ENCODE peak calls at places on chromosomes 2 and 18, in ten cellular contexts. One of them, this sample, is unnamed.
A peak's percentile ranks its signal among the peaks of the same experiment; 100 is the strongest.

GRCh38 chr2:100995309-100996075 is 6.6 kb upstream of the RPL31 start:
- DNase-seq in prostate gland: no peak
- DNase-seq in lower leg skin: no peak
- DNase-seq in kidney epithelial cell: no peak
- DNase-seq in heart right ventricle: no peak
- DNase-seq in breast epithelium: no peak
- DNase-seq in endodermal cell: no peak
- DNase-seq in lower lobe of right lung: no peak
- DNase-seq in colonic mucosa: no peak
- DNase-seq in mammary epithelial cell: no peak
- DNase-seq in this sample: no peak

GRCh38 chr18:36311026-36311570 is 13.6 kb downstream of the FHOD3 start:
- DNase-seq in prostate gland: no peak
- DNase-seq in lower leg skin: no peak
- DNase-seq in kidney epithelial cell: no peak
- DNase-seq in heart right ventricle: no peak
- DNase-seq in breast epithelium: no peak
- DNase-seq in endodermal cell: peak; percentile 50
- DNase-seq in lower lobe of right lung: no peak
- DNase-seq in colonic mucosa: no peak
- DNase-seq in mammary epithelial cell: no peak
- DNase-seq in this sample: no peak

GRCh38 chr2:11750422-11750821 is 4.0 kb downstream of the LPIN1 start:
- DNase-seq in prostate gland: no peak
- DNase-seq in lower leg skin: no peak
- DNase-seq in kidney epithelial cell: no peak
- DNase-seq in heart right ventricle: no peak
- DNase-seq in breast epithelium: no peak
- DNase-seq in endodermal cell: no peak
- DNase-seq in lower lobe of right lung: no peak
- DNase-seq in colonic mucosa: no peak
- DNase-seq in mammary epithelial cell: peak; percentile 62
- DNase-seq in this sample: peak; percentile 66

GRCh38 chr2:215522237-215522636 is 86.4 kb upstream of the FN1 start:
- DNase-seq in prostate gland: no peak
- DNase-seq in lower leg skin: no peak
- DNase-seq in kidney epithelial cell: no peak
- DNase-seq in heart right ventricle: no peak
- DNase-seq in breast epithelium: no peak
- DNase-seq in endodermal cell: no peak
- DNase-seq in lower lobe of right lung: no peak
- DNase-seq in colonic mucosa: no peak
- DNase-seq in mammary epithelial cell: no peak
- DNase-seq in this sample: no peak

GRCh38 chr18:34921271-34921670 is 119.9 kb upstream of the MAPRE2 start:
- DNase-seq in prostate gland: no peak
- DNase-seq in lower leg skin: no peak
- DNase-seq in kidney epithelial cell: no peak
- DNase-seq in heart right ventricle: no peak
- DNase-seq in breast epithelium: no peak
- DNase-seq in endodermal cell: no peak
- DNase-seq in lower lobe of right lung: no peak
- DNase-seq in colonic mucosa: no peak
- DNase-seq in mammary epithelial cell: no peak
- DNase-seq in this sample: no peak

GRCh38 chr2:28810384-28811285 is at the start of gene SPDYA:
- DNase-seq in prostate gland: peak; percentile 61
- DNase-seq in lower leg skin: peak; percentile 30
- DNase-seq in kidney epithelial cell: peak; percentile 19
- DNase-seq in heart right ventricle: peak; percentile 57
- DNase-seq in breast epithelium: peak; percentile 43
- DNase-seq in endodermal cell: peak; percentile 93
- DNase-seq in lower lobe of right lung: peak; percentile 81
- DNase-seq in colonic mucosa: peak; percentile 82
- DNase-seq in mammary epithelial cell: peak; percentile 50
- DNase-seq in this sample: peak; percentile 77

GRCh38 chr18:44680271-44681038 is at the start of gene SETBP1:
- DNase-seq in prostate gland: peak; percentile 66
- DNase-seq in lower leg skin: peak; percentile 43
- DNase-seq in kidney epithelial cell: no peak
- DNase-seq in heart right ventricle: peak; percentile 70
- DNase-seq in breast epithelium: peak; percentile 60
- DNase-seq in endodermal cell: peak; percentile 88
- DNase-seq in lower lobe of right lung: peak; percentile 64
- DNase-seq in colonic mucosa: peak; percentile 73
- DNase-seq in mammary epithelial cell: peak; percentile 74
- DNase-seq in this sample: peak; percentile 56

GRCh38 chr2:169452080-169452479 is 27.2 kb upstream of the BBS5 start:
- DNase-seq in prostate gland: no peak
- DNase-seq in lower leg skin: no peak
- DNase-seq in kidney epithelial cell: no peak
- DNase-seq in heart right ventricle: no peak
- DNase-seq in breast epithelium: no peak
- DNase-seq in endodermal cell: no peak
- DNase-seq in lower lobe of right lung: no peak
- DNase-seq in colonic mucosa: no peak
- DNase-seq in mammary epithelial cell: peak; percentile 5
- DNase-seq in this sample: peak; percentile 55

GRCh38 chr2:31379102-31379501 is 35.4 kb downstream of the XDH start:
- DNase-seq in prostate gland: no peak
- DNase-seq in lower leg skin: no peak
- DNase-seq in kidney epithelial cell: no peak
- DNase-seq in heart right ventricle: no peak
- DNase-seq in breast epithelium: no peak
- DNase-seq in endodermal cell: no peak
- DNase-seq in lower lobe of right lung: no peak
- DNase-seq in colonic mucosa: no peak
- DNase-seq in mammary epithelial cell: peak; percentile 69
- DNase-seq in this sample: peak; percentile 81

GRCh38 chr2:164625378-164625971 is 4.2 kb upstream of the GRB14 start:
- DNase-seq in prostate gland: no peak
- DNase-seq in lower leg skin: no peak
- DNase-seq in kidney epithelial cell: no peak
- DNase-seq in heart right ventricle: no peak
- DNase-seq in breast epithelium: no peak
- DNase-seq in endodermal cell: no peak
- DNase-seq in lower lobe of right lung: no peak
- DNase-seq in colonic mucosa: no peak
- DNase-seq in mammary epithelial cell: peak; percentile 84
- DNase-seq in this sample: peak; percentile 79

GRCh38 chr18:51235011-51235789 is 37.7 kb upstream of the MEX3C start:
- DNase-seq in prostate gland: no peak
- DNase-seq in lower leg skin: no peak
- DNase-seq in kidney epithelial cell: peak; percentile 19
- DNase-seq in heart right ventricle: no peak
- DNase-seq in breast epithelium: no peak
- DNase-seq in endodermal cell: peak; percentile 53
- DNase-seq in lower lobe of right lung: no peak
- DNase-seq in colonic mucosa: no peak
- DNase-seq in mammary epithelial cell: peak; percentile 67
- DNase-seq in this sample: peak; percentile 80

GRCh38 chr2:45169339-45170190 is 160.3 kb upstream of the SIX2 start:
- DNase-seq in prostate gland: no peak
- DNase-seq in lower leg skin: no peak
- DNase-seq in kidney epithelial cell: no peak
- DNase-seq in heart right ventricle: no peak
- DNase-seq in breast epithelium: no peak
- DNase-seq in endodermal cell: peak; percentile 84
- DNase-seq in lower lobe of right lung: no peak
- DNase-seq in colonic mucosa: no peak
- DNase-seq in mammary epithelial cell: no peak
- DNase-seq in this sample: peak; percentile 38

GRCh38 chr2:240994161-240994896 is 4.1 kb upstream of the SNED1 start:
- DNase-seq in prostate gland: no peak
- DNase-seq in lower leg skin: no peak
- DNase-seq in kidney epithelial cell: no peak
- DNase-seq in heart right ventricle: peak; percentile 3
- DNase-seq in breast epithelium: no peak
- DNase-seq in endodermal cell: peak; percentile 42
- DNase-seq in lower lobe of right lung: peak; percentile 40
- DNase-seq in colonic mucosa: no peak
- DNase-seq in mammary epithelial cell: no peak
- DNase-seq in this sample: no peak

GRCh38 chr2:6184532-6185302 is 492.5 kb downstream of the SOX11 start:
- DNase-seq in prostate gland: no peak
- DNase-seq in lower leg skin: no peak
- DNase-seq in kidney epithelial cell: peak; percentile 31
- DNase-seq in heart right ventricle: no peak
- DNase-seq in breast epithelium: no peak
- DNase-seq in endodermal cell: no peak
- DNase-seq in lower lobe of right lung: no peak
- DNase-seq in colonic mucosa: no peak
- DNase-seq in mammary epithelial cell: no peak
- DNase-seq in this sample: no peak

GRCh38 chr18:28626757-28627156 is 449.8 kb upstream of the CDH2 start:
- DNase-seq in prostate gland: no peak
- DNase-seq in lower leg skin: no peak
- DNase-seq in kidney epithelial cell: no peak
- DNase-seq in heart right ventricle: no peak
- DNase-seq in breast epithelium: no peak
- DNase-seq in endodermal cell: no peak
- DNase-seq in lower lobe of right lung: no peak
- DNase-seq in colonic mucosa: no peak
- DNase-seq in mammary epithelial cell: no peak
- DNase-seq in this sample: no peak

GRCh38 chr2:63792523-63792922 is 49.2 kb upstream of the UGP2 start:
- DNase-seq in prostate gland: no peak
- DNase-seq in lower leg skin: no peak
- DNase-seq in kidney epithelial cell: peak; percentile 82
- DNase-seq in heart right ventricle: no peak
- DNase-seq in breast epithelium: no peak
- DNase-seq in endodermal cell: no peak
- DNase-seq in lower lobe of right lung: no peak
- DNase-seq in colonic mucosa: no peak
- DNase-seq in mammary epithelial cell: peak; percentile 78
- DNase-seq in this sample: peak; percentile 89

GRCh38 chr2:14064346-14064745 is 568.2 kb upstream of the LRATD1 start:
- DNase-seq in prostate gland: no peak
- DNase-seq in lower leg skin: no peak
- DNase-seq in kidney epithelial cell: no peak
- DNase-seq in heart right ventricle: no peak
- DNase-seq in breast epithelium: no peak
- DNase-seq in endodermal cell: no peak
- DNase-seq in lower lobe of right lung: no peak
- DNase-seq in colonic mucosa: no peak
- DNase-seq in mammary epithelial cell: no peak
- DNase-seq in this sample: no peak

GRCh38 chr2:172102159-172102857 is 392 bp downstream of the DLX2 start:
- DNase-seq in prostate gland: no peak
- DNase-seq in lower leg skin: no peak
- DNase-seq in kidney epithelial cell: no peak
- DNase-seq in heart right ventricle: no peak
- DNase-seq in breast epithelium: no peak
- DNase-seq in endodermal cell: peak; percentile 86
- DNase-seq in lower lobe of right lung: no peak
- DNase-seq in colonic mucosa: no peak
- DNase-seq in mammary epithelial cell: peak; percentile 71
- DNase-seq in this sample: peak; percentile 77

DNA sequence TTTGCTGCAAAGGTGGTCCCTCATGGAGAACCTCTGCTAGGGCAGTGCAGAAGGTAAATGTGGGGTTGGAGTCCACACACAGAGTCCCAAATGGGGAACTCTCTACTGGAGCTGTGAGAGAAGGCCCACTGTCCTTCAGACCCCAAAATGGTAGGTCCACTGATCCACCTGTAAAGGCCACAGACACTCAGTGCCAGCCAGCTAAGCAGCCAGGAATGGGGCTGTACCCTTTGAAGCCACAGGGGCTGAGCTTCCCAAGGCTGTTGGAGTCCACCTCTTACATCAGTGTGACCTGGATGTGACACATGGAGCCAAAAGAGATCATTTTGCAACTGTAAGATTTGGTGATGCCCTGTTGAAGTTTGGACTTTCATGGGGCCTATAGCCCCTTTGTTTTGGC is 252.4 kb upstream of the GULP1 start:
- DNase-seq in prostate gland: no peak
- DNase-seq in lower leg skin: no peak
- DNase-seq in kidney epithelial cell: no peak
- DNase-seq in heart right ventricle: no peak
- DNase-seq in breast epithelium: no peak
- DNase-seq in endodermal cell: peak; percentile 59
- DNase-seq in lower lobe of right lung: no peak
- DNase-seq in colonic mucosa: no peak
- DNase-seq in mammary epithelial cell: no peak
- DNase-seq in this sample: no peak
- TF ChIP-seq CTCF in prostate gland: no peak
- TF ChIP-seq CTCF in lower leg skin: no peak
- TF ChIP-seq CTCF in kidney epithelial cell: no peak
- TF ChIP-seq CTCF in heart right ventricle: no peak
- TF ChIP-seq CTCF in breast epithelium: no peak
- TF ChIP-seq CTCF in endodermal cell: no peak
- TF ChIP-seq CTCF in lower lobe of right lung: no peak
- TF ChIP-seq CTCF in colonic mucosa: no peak
- TF ChIP-seq CTCF in mammary epithelial cell: no peak
- TF ChIP-seq CTCF in this sample: no peak

GRCh38 chr2:229032596-229033234 is 238.4 kb downstream of the PID1 start:
- DNase-seq in prostate gland: no peak
- DNase-seq in lower leg skin: no peak
- DNase-seq in kidney epithelial cell: no peak
- DNase-seq in heart right ventricle: no peak
- DNase-seq in breast epithelium: no peak
- DNase-seq in endodermal cell: no peak
- DNase-seq in lower lobe of right lung: no peak
- DNase-seq in colonic mucosa: no peak
- DNase-seq in mammary epithelial cell: no peak
- DNase-seq in this sample: no peak
- H3K4me3 ChIP-seq in prostate gland: no peak overlapping the region
- H3K4me3 ChIP-seq in lower leg skin: no peak overlapping the region
- H3K4me3 ChIP-seq in kidney epithelial cell: no peak overlapping the region
- H3K4me3 ChIP-seq in heart right ventricle: no peak overlapping the region
- H3K4me3 ChIP-seq in breast epithelium: no peak overlapping the region
- H3K4me3 ChIP-seq in endodermal cell: no peak overlapping the region
- H3K4me3 ChIP-seq in lower lobe of right lung: no peak overlapping the region
- H3K4me3 ChIP-seq in colonic mucosa: no peak overlapping the region
- H3K4me3 ChIP-seq in mammary epithelial cell: no peak overlapping the region
- H3K4me3 ChIP-seq in this sample: no peak overlapping the region

GRCh38 chr2:180847073-180847472 is 133.3 kb upstream of the UBE2E3 start:
- DNase-seq in prostate gland: no peak
- DNase-seq in lower leg skin: no peak
- DNase-seq in kidney epithelial cell: no peak
- DNase-seq in heart right ventricle: no peak
- DNase-seq in breast epithelium: no peak
- DNase-seq in endodermal cell: no peak
- DNase-seq in lower lobe of right lung: no peak
- DNase-seq in colonic mucosa: no peak
- DNase-seq in mammary epithelial cell: no peak
- DNase-seq in this sample: no peak
- TF ChIP-seq CTCF in prostate gland: no peak
- TF ChIP-seq CTCF in lower leg skin: no peak
- TF ChIP-seq CTCF in kidney epithelial cell: no peak
- TF ChIP-seq CTCF in heart right ventricle: no peak
- TF ChIP-seq CTCF in breast epithelium: no peak
- TF ChIP-seq CTCF in endodermal cell: peak; percentile 62
- TF ChIP-seq CTCF in lower lobe of right lung: no peak
- TF ChIP-seq CTCF in colonic mucosa: no peak
- TF ChIP-seq CTCF in mammary epithelial cell: no peak
- TF ChIP-seq CTCF in this sample: no peak

DNA sequence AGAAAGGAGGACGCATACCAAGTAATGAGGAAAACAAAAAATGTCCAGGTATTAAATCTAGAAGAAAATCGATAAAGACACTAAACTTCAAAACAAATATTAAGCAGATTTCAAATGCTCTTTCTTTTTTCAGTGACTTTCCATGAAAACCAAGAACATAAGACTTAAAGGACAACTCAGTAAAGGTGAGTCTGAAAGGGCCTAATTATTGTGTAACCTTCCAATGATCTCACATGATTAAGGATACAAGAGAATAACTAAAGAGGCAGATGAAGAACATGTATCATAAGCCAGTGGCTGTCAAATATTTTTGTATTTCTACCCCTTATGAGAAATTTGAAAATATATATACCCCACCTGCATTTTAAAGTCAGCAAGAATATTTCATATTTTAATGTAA is 30.7 kb downstream of the MBD2 start:
- DNase-seq in prostate gland: no peak
- DNase-seq in lower leg skin: no peak
- DNase-seq in kidney epithelial cell: no peak
- DNase-seq in heart right ventricle: no peak
- DNase-seq in breast epithelium: no peak
- DNase-seq in endodermal cell: no peak
- DNase-seq in lower lobe of right lung: no peak
- DNase-seq in colonic mucosa: no peak
- DNase-seq in mammary epithelial cell: no peak
- DNase-seq in this sample: peak; percentile 60
- H3K4me3 ChIP-seq in prostate gland: no peak overlapping the region
- H3K4me3 ChIP-seq in lower leg skin: no peak overlapping the region
- H3K4me3 ChIP-seq in kidney epithelial cell: no peak overlapping the region
- H3K4me3 ChIP-seq in heart right ventricle: no peak overlapping the region
- H3K4me3 ChIP-seq in breast epithelium: no peak overlapping the region
- H3K4me3 ChIP-seq in endodermal cell: no peak overlapping the region
- H3K4me3 ChIP-seq in lower lobe of right lung: no peak overlapping the region
- H3K4me3 ChIP-seq in colonic mucosa: no peak overlapping the region
- H3K4me3 ChIP-seq in mammary epithelial cell: no peak overlapping the region
- H3K4me3 ChIP-seq in this sample: no peak overlapping the region

This sample was measured in epithelial cell of esophagus.